ENCODE peak calls at places on chromosomes 3 and 15, in nine cellular contexts. V, A, L, P, S, F, Z, W and T are unnamed samples.

GRCh38 chr3:15795563-15796308 is 2.0 kb downstream of the ANKRD28 start:
- DNase-seq in W (no peak), A (no peak), Z (peak; percentile 86), F (no peak), L (peak; percentile 26), V (no peak), S (no peak), P (no peak), T (no peak)

GRCh38 chr3:89107461-89108035 is at the start of gene EPHA3:
- DNase-seq in P (peak; percentile 93), F (no peak), S (no peak), L (peak; percentile 79), Z (peak; percentile 57), A (peak; percentile 24), W (no peak), V (peak; percentile 44), T (peak; percentile 33)

GRCh38 chr3:14424711-14425573 is 22.5 kb downstream of the SLC6A6 start:
- DNase-seq in F (no peak), V (no peak), W (peak; percentile 33), P (no peak), A (no peak), S (no peak), Z (no peak), L (no peak), T (no peak)

GRCh38 chr15:25022233-25022632 is 67.4 kb downstream of the SNRPN start:
- DNase-seq in F (no peak), A (no peak), W (no peak), L (no peak), S (peak; percentile 3), P (no peak), V (no peak), Z (peak; percentile 0), T (no peak)

GRCh38 chr3:53230789-53231188 is 25.0 kb downstream of the TKT start:
- DNase-seq in S (no peak), W (no peak), A (no peak), P (peak; percentile 43), F (no peak), V (no peak), L (no peak), Z (no peak), T (no peak)

GRCh38 chr3:73141531-73141930 is 80.1 kb downstream of the EBLN2 start:
- DNase-seq in W (no peak), F (no peak), S (no peak), L (peak; percentile 81), Z (peak; percentile 69), V (no peak), A (no peak), P (no peak), T (no peak)

GRCh38 chr3:134693804-134694203 is 43.0 kb upstream of the KY start:
- DNase-seq in Z (peak; percentile 41), A (no peak), W (no peak), V (no peak), P (no peak), L (no peak), S (no peak), F (no peak), T (no peak)

GRCh38 chr3:62688050-62688449 is 187.2 kb downstream of the CADPS start:
- DNase-seq in A (no peak), S (no peak), F (no peak), V (no peak), W (no peak), P (no peak), Z (peak; percentile 54), L (no peak), T (no peak)

GRCh38 chr15:80662756-80663553 is 32.2 kb upstream of the ABHD17C start:
- DNase-seq in L (no peak), V (no peak), F (no peak), S (peak; percentile 95), W (no peak), P (no peak), Z (no peak), A (no peak), T (no peak)

GRCh38 chr3:186530415-186530814 is 13.8 kb downstream of the CRYGS start:
- DNase-seq in F (no peak), V (no peak), L (no peak), A (no peak), Z (no peak), W (no peak), P (no peak), S (no peak), T (no peak)

GRCh38 chr3:117868766-117869165 is 1159.2 kb downstream of the TUSC7 start:
- DNase-seq in P (no peak), W (no peak), L (no peak), V (no peak), F (no peak), A (no peak), Z (peak; percentile 15), S (no peak), T (no peak)

GRCh38 chr3:181510500-181510899 is 201.2 kb upstream of the SOX2 start:
- DNase-seq in W (no peak), S (no peak), Z (no peak), P (no peak), V (no peak), L (no peak), F (no peak), A (no peak), T (no peak)

GRCh38 chr15:59501531-59502113 is 63.6 kb downstream of the FAM81A start:
- DNase-seq in F (no peak), Z (peak; percentile 70), W (no peak), V (peak; percentile 55), L (peak; percentile 44), P (peak; percentile 87), A (no peak), S (no peak), T (no peak)

GRCh38 chr3:69784854-69785523 is 45.7 kb downstream of the MITF start:
- DNase-seq in W (no peak), V (peak; percentile 82), Z (peak; percentile 93), S (no peak), P (no peak), F (no peak), A (no peak), L (peak; percentile 76), T (peak; percentile 40)

GRCh38 chr3:36494461-36495109 is 114.3 kb downstream of the STAC start:
- DNase-seq in V (no peak), Z (peak; percentile 91), S (no peak), A (no peak), P (no peak), W (no peak), F (no peak), L (peak; percentile 79), T (no peak)

GRCh38 chr3:179898024-179898423 is 138.7 kb downstream of the PEX5L start:
- DNase-seq in L (no peak), W (no peak), S (no peak), P (peak; percentile 81), A (no peak), F (no peak), V (no peak), Z (peak; percentile 42), T (no peak)

GRCh38 chr3:70737656-70738309 is 425.3 kb upstream of the MDFIC2 start:
- DNase-seq in A (no peak), P (no peak), L (no peak), F (no peak), W (no peak), V (no peak), S (no peak), Z (no peak), T (no peak)

GRCh38 chr15:65192016-65192415 is 6.9 kb upstream of the CLPX start:
- DNase-seq in L (peak; percentile 25), Z (peak; percentile 24), W (no peak), S (no peak), P (no peak), A (no peak), F (no peak), V (no peak), T (no peak)

GRCh38 chr3:121722346-121722745 is 27.2 kb downstream of the GOLGB1 start:
- DNase-seq in V (no peak), P (no peak), Z (no peak), W (no peak), A (no peak), F (no peak), S (no peak), L (no peak), T (no peak)

GRCh38 chr3:53846134-53846850 is at the start of the genes CHDH and IL17RB:
- DNase-seq in L (peak; percentile 57), V (no peak), S (no peak), Z (peak; percentile 39), P (peak; percentile 90), F (no peak), A (peak; percentile 2), W (peak; percentile 25), T (no peak)

GRCh38 chr15:45439521-45439931 is 61.2 kb upstream of the GATM start:
- DNase-seq in Z (no peak), P (no peak), F (no peak), A (no peak), W (no peak), S (no peak), L (no peak), V (no peak), T (no peak)

GRCh38 chr15:57686657-57687056 is 19.9 kb upstream of the POLR2M start:
- DNase-seq in F (no peak), L (no peak), S (no peak), P (no peak), A (no peak), V (no peak), Z (no peak), W (no peak), T (no peak)

GRCh38 chr15:48337626-48338025 is 6.4 kb downstream of the DUT start:
- DNase-seq in S (no peak), L (no peak), W (no peak), Z (no peak), V (no peak), F (no peak), A (no peak), P (no peak), T (no peak)

GRCh38 chr15:29410342-29410741 is 140.7 kb upstream of the NSMCE3 start:
- DNase-seq in V (no peak), P (peak; percentile 55), A (no peak), S (no peak), Z (no peak), L (no peak), W (no peak), F (no peak), T (peak; percentile 40)

GRCh38 chr15:70121656-70122297 is 24.1 kb upstream of the TLE3 start:
- DNase-seq in A (no peak), F (no peak), V (no peak), W (peak; percentile 13), P (no peak), L (peak; percentile 89), S (no peak), Z (peak; percentile 96), T (no peak)

GRCh38 chr3:65039754-65040210 is 352.0 kb upstream of the ADAMTS9 start:
- DNase-seq in P (peak; percentile 59), L (no peak), Z (peak; percentile 8), S (no peak), V (peak; percentile 49), W (no peak), A (no peak), F (no peak), T (no peak)

GRCh38 chr15:79437275-79438000 is 5.3 kb downstream of the MINAR1 start:
- DNase-seq in A (no peak), F (no peak), V (no peak), L (no peak), Z (no peak), S (no peak), W (no peak), P (no peak), T (no peak)

GRCh38 chr3:183560607-183561006 is 5.1 kb upstream of the KLHL6 start:
- DNase-seq in W (no peak), Z (no peak), P (peak; percentile 72), F (no peak), S (peak; percentile 14), V (no peak), L (no peak), A (no peak), T (no peak)